ENCODE peak calls at places on chromosomes 1 and 21, in five cellular contexts. X is IMR-90, Q is H1, E is mesendoderm, D is trophoblast cell. B is an unnamed sample.

GRCh38 chr1:7616953-7617352 is 154.1 kb upstream of the VAMP3 start:
- DNase-seq in X (no peak), Q (no peak), E (no peak), D (no peak), B (no peak)

GRCh38 chr1:153260980-153261792 is 1.7 kb downstream of the LORICRIN start:
- DNase-seq in X (no peak), Q (peak), E (peak), D (no peak), B (peak)

GRCh38 chr1:61851849-61852692 is 109.8 kb downstream of the PATJ start:
- DNase-seq in X (peak), Q (no peak), E (peak), D (peak), B (no peak)

GRCh38 chr1:171212607-171213347 is 27.7 kb downstream of the FMO2 start:
- DNase-seq in X (no peak), Q (no peak), E (no peak), D (no peak), B (no peak)

GRCh38 chr1:11654571-11655262 is at the start of gene FBXO44:
- DNase-seq in X (no peak), Q (peak), E (peak), D (no peak), B (peak)

GRCh38 chr1:17170571-17170970 is 34.4 kb upstream of the PADI1 start:
- DNase-seq in X (peak), Q (no peak), E (no peak), D (no peak), B (no peak)

GRCh38 chr1:9823943-9824701 is at the start of gene CLSTN1:
- DNase-seq in X (peak), Q (peak), E (peak), D (peak), B (peak)

GRCh38 chr1:8643542-8644536 is 173.6 kb downstream of the RERE start:
- DNase-seq in X (no peak), Q (no peak), E (no peak), D (no peak), B (no peak)

GRCh38 chr1:7389201-7389785 is 381.8 kb upstream of the VAMP3 start:
- DNase-seq in X (peak), Q (peak), E (no peak), D (no peak), B (peak)

GRCh38 chr1:11316701-11317100 is 43.7 kb downstream of the UBIAD1 start:
- DNase-seq in X (no peak), Q (no peak), E (no peak), D (no peak), B (no peak)

GRCh38 chr1:21619041-21619947 is 49.9 kb downstream of the RAP1GAP start:
- DNase-seq in X (no peak), Q (peak), E (no peak), D (no peak), B (no peak)
- H3K23ac ChIP-seq in X (no peak), Q (no peak), E (peak), D (no peak), B (no peak)

GRCh38 chr1:43545321-43545685 is 14.6 kb downstream of the PTPRF start:
- DNase-seq in X (no peak), Q (no peak), E (no peak), D (no peak), B (no peak)
- H3K23ac ChIP-seq in X (no peak), Q (no peak), E (no peak), D (no peak), B (no peak)

DNA sequence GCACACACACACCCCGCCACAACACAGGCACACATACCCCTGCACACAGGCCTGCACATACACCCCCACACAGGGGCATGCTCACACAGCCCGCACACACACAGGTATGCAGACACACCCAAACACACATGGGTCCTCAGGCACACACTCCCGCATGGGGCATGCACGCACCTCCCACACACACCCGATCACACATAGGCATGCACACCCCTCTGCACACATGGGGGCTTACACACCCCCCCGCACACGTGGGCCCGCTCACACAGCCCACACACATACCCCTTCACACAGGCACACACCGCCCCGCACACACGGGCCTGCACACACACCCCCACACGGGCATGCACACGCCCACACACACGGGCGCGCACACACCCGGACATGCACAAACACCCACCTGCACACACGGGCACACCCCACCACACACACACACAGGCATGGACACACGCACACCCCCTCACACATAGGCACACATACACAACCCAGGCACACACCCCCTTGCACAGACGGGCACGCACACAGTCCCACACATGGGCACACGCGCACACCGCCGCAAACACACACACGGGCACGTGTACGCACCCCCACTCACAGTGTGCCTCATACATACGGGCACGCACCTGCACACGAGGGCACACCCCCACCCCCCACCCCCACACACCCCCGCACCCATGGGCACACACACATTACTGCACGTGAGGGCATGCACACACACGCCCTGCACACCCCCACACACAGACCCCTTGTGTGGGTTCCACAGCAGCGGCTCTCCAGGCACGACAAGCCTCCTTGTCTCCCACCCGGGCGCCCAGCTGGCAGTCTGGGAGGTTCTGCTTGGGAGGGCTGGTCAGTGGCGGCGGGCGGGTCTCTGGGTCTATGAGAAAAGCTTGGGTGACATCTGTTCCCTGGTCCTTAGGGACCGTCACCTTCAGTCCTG is 8.2 kb downstream of the ATAD3B start:
- DNase-seq in X (no peak), Q (no peak), E (no peak), D (no peak), B (no peak)
- H3K23ac ChIP-seq in X (no peak), Q (no peak), E (no peak), D (no peak), B (no peak)

DNA sequence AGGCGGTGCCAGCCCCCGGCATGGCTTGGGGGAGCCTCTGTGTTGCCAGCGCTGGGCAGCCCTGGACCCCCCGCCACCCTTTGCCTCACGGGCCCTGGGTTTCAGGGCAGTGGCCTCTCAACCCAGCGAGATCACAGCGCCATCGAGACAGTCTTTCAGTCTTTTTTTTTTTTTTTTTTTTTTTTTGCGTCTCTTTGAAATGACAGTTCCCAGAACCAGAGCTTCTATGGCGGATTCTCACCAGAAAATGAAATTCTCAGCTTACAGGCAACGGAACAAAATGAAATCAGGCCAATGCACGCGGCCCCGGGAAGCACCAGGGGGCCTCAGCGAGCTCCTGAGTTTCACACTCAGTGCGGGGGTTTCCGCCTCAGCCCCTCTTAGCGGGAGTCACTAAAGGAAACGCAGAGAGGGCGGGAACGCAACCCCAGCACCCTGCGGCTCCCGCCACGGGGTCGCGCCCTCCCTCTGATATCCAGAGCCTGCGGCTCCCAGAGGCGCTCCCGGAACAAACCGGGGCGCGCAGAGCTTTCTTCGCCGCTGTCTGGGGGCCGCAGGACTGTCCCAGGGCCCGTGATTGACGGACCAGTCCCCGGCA is 8.0 kb upstream of the COL6A1 start:
- DNase-seq in X (peak), Q (peak), E (peak), D (peak), B (peak)
- H3K23ac ChIP-seq in X (peak), Q (no peak), E (peak), D (no peak), B (no peak)

DNA sequence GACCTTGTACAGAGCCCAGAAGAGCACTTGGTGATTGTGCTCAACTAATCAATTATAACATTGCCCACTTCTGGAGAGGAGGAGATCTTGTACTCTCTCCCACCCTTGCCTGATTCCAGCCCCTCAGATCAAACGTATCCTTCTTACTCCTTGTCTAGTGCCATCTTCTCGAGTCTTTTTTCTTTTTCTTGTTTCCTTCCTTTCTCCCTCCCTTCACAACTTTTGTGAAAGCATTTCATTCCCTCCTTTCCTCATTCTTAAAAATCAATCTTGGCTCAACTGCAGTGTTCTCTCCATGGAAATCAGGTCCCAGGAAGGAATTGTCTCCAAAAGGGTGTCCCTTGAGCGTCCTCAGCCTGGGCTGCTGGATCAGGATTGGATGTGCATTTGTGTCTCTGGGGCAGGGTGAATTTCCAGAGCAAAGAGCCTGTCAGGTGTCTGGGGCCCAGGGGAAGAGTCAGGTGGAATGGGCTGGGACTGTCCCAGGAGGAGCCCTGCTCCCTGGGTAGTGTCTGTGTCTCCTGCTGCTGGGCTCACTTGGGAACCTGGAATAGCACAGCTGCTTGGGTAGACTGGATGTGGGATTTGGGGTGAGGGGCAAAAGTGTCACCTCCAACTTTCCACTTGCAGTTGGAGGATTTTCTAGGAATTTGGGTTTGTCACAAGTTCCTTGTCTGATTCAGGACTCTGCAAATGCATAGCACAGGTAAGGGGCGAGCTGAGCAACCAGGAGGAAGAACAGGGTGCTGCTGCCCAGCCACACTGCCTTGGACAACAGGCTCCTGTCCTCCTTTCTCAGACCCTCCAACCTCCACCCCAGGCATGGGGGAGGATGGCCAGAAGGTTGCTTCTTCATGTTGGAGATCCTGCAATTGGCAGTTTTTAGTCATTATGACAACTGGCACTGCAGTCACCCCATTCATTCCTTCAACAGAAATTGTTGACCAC is 3.2 kb downstream of the SOX13 start:
- DNase-seq in X (no peak), Q (no peak), E (no peak), D (no peak), B (no peak)
- H3K23ac ChIP-seq in X (no peak), Q (no peak), E (no peak), D (no peak), B (no peak)

GRCh38 chr1:212791261-212791675 is 309 bp downstream of the NSL1 start:
- DNase-seq in X (peak), Q (no peak), E (no peak), D (peak), B (no peak)
- H3K23ac ChIP-seq in X (peak), Q (no peak), E (no peak), D (no peak), B (no peak)

GRCh38 chr1:214516434-214517326 is 34.7 kb downstream of the PTPN14 start:
- DNase-seq in X (no peak), Q (no peak), E (no peak), D (peak), B (no peak)

GRCh38 chr1:214513394-214513793 is 38.0 kb downstream of the PTPN14 start:
- DNase-seq in X (no peak), Q (no peak), E (peak), D (peak), B (no peak)

GRCh38 chr1:214514032-214514818 is 37.2 kb downstream of the PTPN14 start:
- DNase-seq in X (peak), Q (no peak), E (peak), D (no peak), B (no peak)

GRCh38 chr1:214514819-214515383 is 36.5 kb downstream of the PTPN14 start:
- DNase-seq in X (no peak), Q (no peak), E (no peak), D (no peak), B (no peak)

DNA sequence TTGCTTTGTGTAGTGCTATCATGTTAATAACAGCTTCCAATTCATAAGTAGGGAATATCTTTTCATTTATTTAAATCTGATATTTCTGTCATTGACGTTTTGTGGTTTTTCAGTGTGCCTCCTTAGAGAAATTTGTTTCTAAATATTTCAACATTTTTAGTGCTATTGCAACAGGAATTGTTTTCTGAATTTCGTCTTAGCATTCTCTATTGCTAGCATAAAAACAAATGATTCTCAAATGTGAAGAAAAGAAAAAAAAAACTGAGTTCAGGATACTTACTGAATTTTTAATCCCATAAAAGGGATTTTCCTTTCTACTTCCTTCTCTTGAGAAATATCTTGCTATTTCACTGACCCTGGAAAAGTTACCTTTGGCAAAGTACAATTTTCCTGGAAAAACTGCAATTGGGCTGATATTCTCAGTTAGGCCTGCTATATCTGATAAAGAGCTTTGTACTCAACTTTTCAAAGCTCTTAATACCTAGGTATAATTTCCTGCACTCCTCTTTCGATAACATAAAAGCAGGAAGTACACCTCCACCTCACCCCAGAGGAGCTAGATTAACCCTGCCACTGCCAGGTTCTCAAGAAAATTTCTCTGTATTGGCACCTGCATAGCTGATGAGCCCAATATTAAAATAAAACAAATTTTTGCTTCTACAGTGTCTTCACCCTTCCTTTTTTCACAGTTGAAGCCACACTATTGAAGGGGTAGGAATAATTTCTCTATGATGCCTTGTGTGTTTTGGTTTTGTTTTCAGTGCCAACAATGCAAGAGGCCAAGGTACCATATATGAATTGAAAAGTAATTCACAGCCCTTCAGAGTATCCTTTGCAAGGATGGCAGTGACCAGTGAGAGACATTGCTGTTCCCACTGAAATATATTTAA is 35.6 kb downstream of the PTPN14 start:
- DNase-seq in X (no peak), Q (no peak), E (no peak), D (no peak), B (no peak)
- H3K23ac ChIP-seq in X (no peak), Q (no peak), E (no peak), D (no peak), B (no peak)

GRCh38 chr21:46413365-46413696 is 45.4 kb upstream of the DIP2A start:
- DNase-seq in X (no peak), Q (no peak), E (no peak), D (no peak), B (no peak)
- H3K23ac ChIP-seq in X (no peak), Q (no peak), E (no peak), D (no peak), B (no peak)

GRCh38 chr1:6151291-6151822 is 28.8 kb downstream of the CHD5 start:
- DNase-seq in X (no peak), Q (no peak), E (no peak), D (no peak), B (no peak)

GRCh38 chr1:6150006-6150938 is 29.8 kb downstream of the CHD5 start:
- DNase-seq in X (no peak), Q (no peak), E (no peak), D (no peak), B (no peak)

GRCh38 chr1:6149597-6149996 is 30.5 kb downstream of the CHD5 start:
- DNase-seq in X (no peak), Q (no peak), E (no peak), D (no peak), B (no peak)

GRCh38 chr1:6154525-6155319 is 25.4 kb downstream of the CHD5 start:
- DNase-seq in X (no peak), Q (no peak), E (no peak), D (no peak), B (no peak)

GRCh38 chr1:6152882-6153281 is 27.2 kb downstream of the CHD5 start:
- DNase-seq in X (no peak), Q (no peak), E (no peak), D (no peak), B (no peak)
- H3K23ac ChIP-seq in X (no peak), Q (no peak), E (no peak), D (no peak), B (no peak)

DNA sequence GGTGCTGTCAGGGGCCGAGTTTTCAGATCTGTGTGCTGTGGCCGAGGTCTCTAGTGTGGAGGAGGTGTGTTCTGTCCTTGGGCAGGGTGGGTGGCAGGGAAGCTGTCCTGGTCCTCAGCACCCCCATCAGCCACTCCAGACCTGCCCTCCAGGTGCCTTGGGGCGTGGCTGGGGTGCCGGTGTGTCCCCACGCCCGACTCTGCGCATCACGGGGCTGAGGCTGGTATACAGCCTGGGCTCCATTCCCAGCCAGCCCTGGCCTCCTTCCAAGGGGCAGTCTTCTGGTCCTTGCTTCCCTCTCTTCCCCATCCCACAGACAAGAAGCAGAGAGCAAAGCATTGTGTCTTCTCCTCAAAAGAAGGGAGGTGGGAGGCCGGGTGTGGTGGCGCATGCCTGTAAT is 4.0 kb downstream of the SAMD11 start:
- DNase-seq in X (no peak), Q (no peak), E (no peak), D (no peak), B (no peak)
- H3K23ac ChIP-seq in X (no peak), Q (no peak), E (no peak), D (no peak), B (no peak)

B was measured in H9.